ENCODE peak calls at places on chromosomes 13 and 19, in six cellular contexts. One of them, this sample, is unnamed.

GRCh38 chr19:44626067-44626624 is 12.8 kb downstream of the IGSF23 start:
- DNase-seq in HepG2: peak
- DNase-seq in A549: peak
- DNase-seq in K562: no peak
- DNase-seq in GM12878: no peak
- DNase-seq in SK-N-SH: no peak
- DNase-seq in this sample: peak

GRCh38 chr13:113118328-113119021 is 4.1 kb upstream of the F10 start:
- DNase-seq in HepG2: no peak
- DNase-seq in A549: no peak
- DNase-seq in K562: no peak
- DNase-seq in GM12878: no peak
- DNase-seq in SK-N-SH: no peak
- DNase-seq in this sample: no peak

GRCh38 chr19:28652790-28653189 is 560.2 kb downstream of the UQCRFS1 start:
- DNase-seq in HepG2: no peak
- DNase-seq in A549: no peak
- DNase-seq in K562: no peak
- DNase-seq in GM12878: no peak
- DNase-seq in SK-N-SH: no peak
- DNase-seq in this sample: no peak

GRCh38 chr19:956747-957451 is 27.2 kb upstream of the WDR18 start:
- DNase-seq in HepG2: no peak
- DNase-seq in A549: no peak
- DNase-seq in K562: no peak
- DNase-seq in GM12878: no peak
- DNase-seq in SK-N-SH: peak
- DNase-seq in this sample: peak

GRCh38 chr13:41962994-41963393 is 2.1 kb upstream of the VWA8 start:
- DNase-seq in HepG2: no peak
- DNase-seq in A549: no peak
- DNase-seq in K562: no peak
- DNase-seq in GM12878: no peak
- DNase-seq in SK-N-SH: no peak
- DNase-seq in this sample: peak

GRCh38 chr13:44234566-44234965 is 139.1 kb upstream of the SERP2 start:
- DNase-seq in HepG2: no peak
- DNase-seq in A549: no peak
- DNase-seq in K562: no peak
- DNase-seq in GM12878: no peak
- DNase-seq in SK-N-SH: no peak
- DNase-seq in this sample: peak

GRCh38 chr13:113846639-113847318 is 17.1 kb downstream of the GAS6 start:
- DNase-seq in HepG2: no peak
- DNase-seq in A549: no peak
- DNase-seq in K562: no peak
- DNase-seq in GM12878: no peak
- DNase-seq in SK-N-SH: no peak
- DNase-seq in this sample: no peak

GRCh38 chr19:5296457-5297271 is 43.9 kb downstream of the PTPRS start:
- DNase-seq in HepG2: no peak
- DNase-seq in A549: no peak
- DNase-seq in K562: no peak
- DNase-seq in GM12878: no peak
- DNase-seq in SK-N-SH: no peak
- DNase-seq in this sample: no peak

DNA sequence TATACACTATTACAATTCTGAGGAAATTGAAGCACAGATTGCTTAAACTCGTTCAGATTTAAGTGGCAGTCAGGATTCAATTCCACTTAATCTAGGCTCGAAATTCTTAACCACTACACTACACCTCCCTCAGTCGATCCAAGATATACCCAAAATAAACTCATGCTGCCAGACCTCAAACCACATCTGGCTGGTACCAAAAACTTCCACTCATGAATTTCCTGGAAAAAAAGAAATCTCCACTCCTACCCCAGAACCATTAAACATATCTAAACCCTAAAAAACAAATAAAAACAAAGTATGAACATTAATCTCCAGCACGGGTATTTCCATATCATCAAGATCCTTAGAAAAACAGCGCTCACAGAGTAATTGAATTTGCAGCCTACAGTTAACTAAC is 1.1 kb downstream of the ZFP30 start:
- DNase-seq in HepG2: no peak
- DNase-seq in A549: peak
- DNase-seq in K562: no peak
- DNase-seq in GM12878: no peak
- DNase-seq in SK-N-SH: peak
- DNase-seq in this sample: no peak
- H3K4me3 ChIP-seq in HepG2: peak
- H3K4me3 ChIP-seq in A549: peak
- H3K4me3 ChIP-seq in K562: peak
- H3K4me3 ChIP-seq in GM12878: peak
- H3K4me3 ChIP-seq in SK-N-SH: peak
- H3K4me3 ChIP-seq in this sample: peak

DNA sequence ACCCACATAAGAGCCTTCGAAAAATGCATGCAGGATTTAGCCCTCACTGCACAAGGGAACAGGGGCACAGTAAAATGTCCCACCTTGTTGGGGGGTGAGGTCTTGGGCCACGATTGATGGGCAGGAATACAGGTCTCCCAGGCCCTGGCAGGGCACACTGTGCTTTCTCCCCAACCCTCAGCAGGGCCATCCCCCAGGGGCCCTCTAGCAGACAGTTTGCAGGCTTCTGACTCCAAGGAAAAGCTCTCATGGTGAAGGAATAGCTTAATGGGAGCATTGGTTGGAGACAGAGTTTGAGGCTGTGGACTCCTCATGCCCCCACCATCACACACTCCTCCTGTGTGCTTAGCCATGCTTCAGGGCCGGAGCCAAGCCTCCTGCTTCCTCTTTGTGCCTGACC is 484.6 kb downstream of the ZNF536 start:
- DNase-seq in HepG2: no peak
- DNase-seq in A549: no peak
- DNase-seq in K562: no peak
- DNase-seq in GM12878: no peak
- DNase-seq in SK-N-SH: no peak
- DNase-seq in this sample: no peak
- TF ChIP-seq SMC3 in HepG2: no peak
- TF ChIP-seq SMC3 in A549: no peak
- TF ChIP-seq SMC3 in K562: no peak
- TF ChIP-seq SMC3 in GM12878: no peak
- TF ChIP-seq SMC3 in SK-N-SH: no peak
- TF ChIP-seq SMC3 in this sample: no peak

GRCh38 chr13:24053505-24054251 is 106.8 kb upstream of the SPATA13 start:
- DNase-seq in HepG2: peak
- DNase-seq in A549: peak
- DNase-seq in K562: peak
- DNase-seq in GM12878: peak
- DNase-seq in SK-N-SH: peak
- DNase-seq in this sample: peak
- TF ChIP-seq CTCF in HepG2: peak
- TF ChIP-seq CTCF in A549: peak
- TF ChIP-seq CTCF in K562: peak
- TF ChIP-seq CTCF in GM12878: peak
- TF ChIP-seq CTCF in SK-N-SH: peak
- TF ChIP-seq CTCF in this sample: peak

GRCh38 chr19:34180273-34180672 is 8.0 kb downstream of the LSM14A start:
- DNase-seq in HepG2: no peak
- DNase-seq in A549: no peak
- DNase-seq in K562: no peak
- DNase-seq in GM12878: no peak
- DNase-seq in SK-N-SH: no peak
- DNase-seq in this sample: no peak

GRCh38 chr19:34173145-34173956 is 1.0 kb downstream of the LSM14A start:
- DNase-seq in HepG2: peak
- DNase-seq in A549: peak
- DNase-seq in K562: no peak
- DNase-seq in GM12878: no peak
- DNase-seq in SK-N-SH: peak
- DNase-seq in this sample: peak

GRCh38 chr19:34178276-34178614 is 5.9 kb downstream of the LSM14A start:
- DNase-seq in HepG2: no peak
- DNase-seq in A549: no peak
- DNase-seq in K562: no peak
- DNase-seq in GM12878: no peak
- DNase-seq in SK-N-SH: no peak
- DNase-seq in this sample: no peak

GRCh38 chr19:34179066-34179465 is 6.8 kb downstream of the LSM14A start:
- DNase-seq in HepG2: no peak
- DNase-seq in A549: no peak
- DNase-seq in K562: no peak
- DNase-seq in GM12878: no peak
- DNase-seq in SK-N-SH: no peak
- DNase-seq in this sample: no peak

GRCh38 chr19:34176581-34176980 is 4.3 kb downstream of the LSM14A start:
- DNase-seq in HepG2: no peak
- DNase-seq in A549: no peak
- DNase-seq in K562: no peak
- DNase-seq in GM12878: no peak
- DNase-seq in SK-N-SH: no peak
- DNase-seq in this sample: no peak
- H3K4me3 ChIP-seq in HepG2: no peak
- H3K4me3 ChIP-seq in A549: no peak
- H3K4me3 ChIP-seq in K562: no peak
- H3K4me3 ChIP-seq in GM12878: peak
- H3K4me3 ChIP-seq in SK-N-SH: no peak
- H3K4me3 ChIP-seq in this sample: no peak

DNA sequence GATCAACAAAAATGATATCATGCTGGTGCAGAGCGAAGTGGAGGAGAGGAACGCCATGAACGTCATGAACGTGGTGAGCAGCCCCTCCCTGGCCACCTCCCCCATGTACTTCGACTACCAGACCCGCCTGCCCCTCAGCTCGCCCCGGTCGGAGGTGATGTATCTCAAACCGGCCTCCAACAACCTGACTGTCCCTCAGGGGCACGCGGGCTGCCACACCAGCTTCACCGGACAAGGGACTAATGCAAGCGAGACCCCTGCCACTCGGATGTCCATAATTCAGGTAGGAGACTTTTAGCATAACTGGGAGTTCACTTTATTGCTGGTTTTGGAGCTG is 3.3 kb downstream of the PCDH17 start:
- DNase-seq in HepG2: no peak
- DNase-seq in A549: no peak
- DNase-seq in K562: no peak
- DNase-seq in GM12878: no peak
- DNase-seq in SK-N-SH: peak
- DNase-seq in this sample: no peak
- TF ChIP-seq SMC3 in HepG2: no peak
- TF ChIP-seq SMC3 in A549: no peak
- TF ChIP-seq SMC3 in K562: no peak
- TF ChIP-seq SMC3 in GM12878: no peak
- TF ChIP-seq SMC3 in SK-N-SH: no peak
- TF ChIP-seq SMC3 in this sample: no peak

GRCh38 chr19:18416778-18417249 is 2.4 kb upstream of the SSBP4 start:
- DNase-seq in HepG2: peak
- DNase-seq in A549: no peak
- DNase-seq in K562: peak
- DNase-seq in GM12878: no peak
- DNase-seq in SK-N-SH: peak
- DNase-seq in this sample: peak
- TF ChIP-seq CTCF in HepG2: no peak
- TF ChIP-seq CTCF in A549: no peak
- TF ChIP-seq CTCF in K562: no peak
- TF ChIP-seq CTCF in GM12878: no peak
- TF ChIP-seq CTCF in SK-N-SH: no peak
- TF ChIP-seq CTCF in this sample: no peak

GRCh38 chr19:3058821-3059314 is 3.4 kb downstream of the TLE5 start:
- DNase-seq in HepG2: no peak
- DNase-seq in A549: no peak
- DNase-seq in K562: no peak
- DNase-seq in GM12878: no peak
- DNase-seq in SK-N-SH: no peak
- DNase-seq in this sample: no peak

GRCh38 chr19:3055741-3056453 is 6.4 kb downstream of the TLE5 start:
- DNase-seq in HepG2: no peak
- DNase-seq in A549: peak
- DNase-seq in K562: peak
- DNase-seq in GM12878: no peak
- DNase-seq in SK-N-SH: no peak
- DNase-seq in this sample: no peak

GRCh38 chr19:3058009-3058820 is 4.1 kb downstream of the TLE5 start:
- DNase-seq in HepG2: no peak
- DNase-seq in A549: no peak
- DNase-seq in K562: no peak
- DNase-seq in GM12878: no peak
- DNase-seq in SK-N-SH: no peak
- DNase-seq in this sample: no peak

GRCh38 chr19:3056454-3057016 is 5.8 kb downstream of the TLE5 start:
- DNase-seq in HepG2: no peak
- DNase-seq in A549: no peak
- DNase-seq in K562: no peak
- DNase-seq in GM12878: no peak
- DNase-seq in SK-N-SH: no peak
- DNase-seq in this sample: no peak

DNA sequence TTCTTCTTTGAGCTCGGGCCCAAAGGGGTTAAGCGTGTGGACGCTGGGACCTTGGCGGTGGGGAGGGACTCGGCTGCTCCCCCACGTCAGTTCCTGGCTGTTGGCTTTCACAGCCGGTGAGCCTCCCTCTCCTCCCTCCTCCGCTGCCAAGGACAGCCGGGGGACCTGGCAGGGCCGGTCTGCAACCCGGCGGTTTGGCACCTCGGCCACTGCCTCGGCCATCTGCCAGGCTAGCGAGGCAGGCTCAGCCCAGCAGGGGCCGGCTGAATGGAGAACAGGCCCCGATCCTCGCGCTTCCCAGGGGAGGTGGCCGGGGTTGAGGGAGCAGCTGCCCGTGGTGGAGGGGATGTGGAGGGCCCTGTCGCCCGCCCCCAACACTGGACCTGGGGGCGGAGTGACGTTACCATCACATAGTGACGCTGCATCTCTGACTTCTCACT is 5.0 kb downstream of the TLE5 start:
- DNase-seq in HepG2: no peak
- DNase-seq in A549: peak
- DNase-seq in K562: peak
- DNase-seq in GM12878: no peak
- DNase-seq in SK-N-SH: no peak
- DNase-seq in this sample: no peak
- H3K4me3 ChIP-seq in HepG2: no peak
- H3K4me3 ChIP-seq in A549: no peak
- H3K4me3 ChIP-seq in K562: no peak
- H3K4me3 ChIP-seq in GM12878: no peak
- H3K4me3 ChIP-seq in SK-N-SH: no peak
- H3K4me3 ChIP-seq in this sample: no peak

DNA sequence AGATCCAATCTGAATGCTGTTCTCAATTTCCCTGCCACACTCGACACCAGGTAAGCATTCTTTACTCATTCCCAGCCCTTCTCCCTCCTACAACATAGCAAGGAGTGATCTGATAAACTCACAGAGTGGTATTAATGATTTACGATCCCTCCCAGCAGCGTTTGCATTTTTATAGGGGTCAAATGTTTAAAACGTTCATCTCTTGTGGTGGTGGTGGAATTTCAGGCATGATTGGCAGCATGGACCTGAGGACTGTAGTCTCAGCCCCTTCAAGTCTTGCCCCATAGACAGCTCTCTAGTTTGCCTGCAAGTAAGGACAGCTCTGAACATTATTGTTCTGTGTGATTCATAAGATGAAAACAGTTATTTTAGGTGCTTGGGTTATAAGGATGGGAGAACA is 565.7 kb downstream of the EFNB2 start:
- DNase-seq in HepG2: no peak
- DNase-seq in A549: no peak
- DNase-seq in K562: no peak
- DNase-seq in GM12878: no peak
- DNase-seq in SK-N-SH: no peak
- DNase-seq in this sample: no peak
- TF ChIP-seq SMC3 in HepG2: no peak
- TF ChIP-seq SMC3 in A549: no peak
- TF ChIP-seq SMC3 in K562: no peak
- TF ChIP-seq SMC3 in GM12878: no peak
- TF ChIP-seq SMC3 in SK-N-SH: no peak
- TF ChIP-seq SMC3 in this sample: no peak